ENCODE peak calls at places on chromosomes 13 and 19, in five cellular contexts. One of them, this sample, is unnamed.

GRCh38 chr13:86918682-86919081 is 752.5 kb upstream of the SLITRK5 start:
- DNase-seq in fibroblast of mammary gland: no peak
- DNase-seq in astrocyte of the spinal cord: no peak
- DNase-seq in OCI-LY7: no peak
- DNase-seq in omental fat pad: no peak
- DNase-seq in this sample: no peak

GRCh38 chr19:7911509-7912143 is 3.0 kb upstream of the TGFBR3L start:
- DNase-seq in omental fat pad: no peak
- DNase-seq in astrocyte of the spinal cord: no peak
- DNase-seq in OCI-LY7: no peak
- DNase-seq in fibroblast of mammary gland: no peak
- DNase-seq in this sample: no peak

GRCh38 chr13:20998649-20999415 is 62.6 kb downstream of the LATS2 start:
- DNase-seq in OCI-LY7: no peak
- DNase-seq in fibroblast of mammary gland: no peak
- DNase-seq in omental fat pad: no peak
- DNase-seq in astrocyte of the spinal cord: no peak
- DNase-seq in this sample: no peak

GRCh38 chr19:6269101-6269886 is 10.5 kb downstream of the MLLT1 start:
- DNase-seq in omental fat pad: no peak
- DNase-seq in OCI-LY7: no peak
- DNase-seq in fibroblast of mammary gland: no peak
- DNase-seq in astrocyte of the spinal cord: no peak
- DNase-seq in this sample: no peak

GRCh38 chr19:46133777-46134231 is 9.3 kb upstream of the IGFL3 start:
- DNase-seq in omental fat pad: no peak
- DNase-seq in astrocyte of the spinal cord: peak
- DNase-seq in fibroblast of mammary gland: no peak
- DNase-seq in OCI-LY7: no peak
- DNase-seq in this sample: no peak

GRCh38 chr13:44331912-44332840 is 41.4 kb upstream of the SERP2 start:
- DNase-seq in astrocyte of the spinal cord: peak
- DNase-seq in omental fat pad: peak
- DNase-seq in OCI-LY7: no peak
- DNase-seq in fibroblast of mammary gland: peak
- DNase-seq in this sample: no peak

GRCh38 chr19:18677156-18677555 is 6.3 kb upstream of the CRTC1 start:
- DNase-seq in omental fat pad: no peak
- DNase-seq in OCI-LY7: no peak
- DNase-seq in fibroblast of mammary gland: no peak
- DNase-seq in astrocyte of the spinal cord: no peak
- DNase-seq in this sample: no peak

GRCh38 chr13:107434347-107434746 is 781.0 kb downstream of the LIG4 start:
- DNase-seq in fibroblast of mammary gland: no peak
- DNase-seq in astrocyte of the spinal cord: no peak
- DNase-seq in omental fat pad: no peak
- DNase-seq in OCI-LY7: no peak
- DNase-seq in this sample: no peak

GRCh38 chr19:37874784-37875183 is 31.6 kb downstream of the WDR87 start:
- DNase-seq in omental fat pad: no peak
- DNase-seq in OCI-LY7: no peak
- DNase-seq in astrocyte of the spinal cord: no peak
- DNase-seq in fibroblast of mammary gland: no peak
- DNase-seq in this sample: no peak

GRCh38 chr19:17540174-17540573 is 15.3 kb upstream of the COLGALT1 start:
- DNase-seq in astrocyte of the spinal cord: no peak
- DNase-seq in omental fat pad: no peak
- DNase-seq in fibroblast of mammary gland: no peak
- DNase-seq in OCI-LY7: no peak
- DNase-seq in this sample: no peak

GRCh38 chr13:54633461-54633860 is 1604.8 kb downstream of the OLFM4 start:
- DNase-seq in astrocyte of the spinal cord: no peak
- DNase-seq in OCI-LY7: no peak
- DNase-seq in fibroblast of mammary gland: no peak
- DNase-seq in omental fat pad: no peak
- DNase-seq in this sample: no peak

GRCh38 chr19:32373614-32374295 is 28.3 kb downstream of the ZNF507 start:
- DNase-seq in astrocyte of the spinal cord: peak
- DNase-seq in OCI-LY7: no peak
- DNase-seq in fibroblast of mammary gland: peak
- DNase-seq in omental fat pad: no peak
- DNase-seq in this sample: peak

GRCh38 chr13:28339419-28339818 is 155.5 kb downstream of the FLT1 start:
- DNase-seq in omental fat pad: no peak
- DNase-seq in fibroblast of mammary gland: peak
- DNase-seq in OCI-LY7: no peak
- DNase-seq in astrocyte of the spinal cord: peak
- DNase-seq in this sample: peak

GRCh38 chr13:46896346-46897138 is at the start of gene HTR2A:
- DNase-seq in astrocyte of the spinal cord: peak
- DNase-seq in OCI-LY7: no peak
- DNase-seq in omental fat pad: no peak
- DNase-seq in fibroblast of mammary gland: peak
- DNase-seq in this sample: no peak

GRCh38 chr13:87872813-87873212 is 201.6 kb downstream of the SLITRK5 start:
- DNase-seq in omental fat pad: no peak
- DNase-seq in OCI-LY7: no peak
- DNase-seq in fibroblast of mammary gland: peak
- DNase-seq in astrocyte of the spinal cord: peak
- DNase-seq in this sample: no peak

GRCh38 chr13:40600145-40600751 is 66.2 kb downstream of the FOXO1 start:
- DNase-seq in fibroblast of mammary gland: no peak
- DNase-seq in astrocyte of the spinal cord: no peak
- DNase-seq in OCI-LY7: no peak
- DNase-seq in omental fat pad: no peak
- DNase-seq in this sample: no peak

GRCh38 chr13:49620170-49620621 is 8.1 kb upstream of the ARL11 start:
- DNase-seq in astrocyte of the spinal cord: no peak
- DNase-seq in fibroblast of mammary gland: no peak
- DNase-seq in omental fat pad: no peak
- DNase-seq in OCI-LY7: peak
- DNase-seq in this sample: no peak

GRCh38 chr19:3162418-3163229 is 15.9 kb upstream of the S1PR4 start:
- DNase-seq in fibroblast of mammary gland: peak
- DNase-seq in omental fat pad: no peak
- DNase-seq in astrocyte of the spinal cord: no peak
- DNase-seq in OCI-LY7: peak
- DNase-seq in this sample: no peak

GRCh38 chr19:10114651-10115391 is 3.3 kb downstream of the P2RY11 start:
- DNase-seq in fibroblast of mammary gland: no peak
- DNase-seq in astrocyte of the spinal cord: no peak
- DNase-seq in omental fat pad: no peak
- DNase-seq in OCI-LY7: no peak
- DNase-seq in this sample: no peak

GRCh38 chr13:98504371-98504963 is 72.4 kb downstream of the STK24 start:
- DNase-seq in omental fat pad: no peak
- DNase-seq in astrocyte of the spinal cord: no peak
- DNase-seq in OCI-LY7: no peak
- DNase-seq in fibroblast of mammary gland: no peak
- DNase-seq in this sample: no peak

GRCh38 chr13:98451676-98452105 is 125.2 kb downstream of the STK24 start:
- DNase-seq in omental fat pad: no peak
- DNase-seq in astrocyte of the spinal cord: peak
- DNase-seq in OCI-LY7: no peak
- DNase-seq in fibroblast of mammary gland: peak
- DNase-seq in this sample: no peak

GRCh38 chr19:9958451-9958850 is 22.1 kb upstream of the OLFM2 start:
- DNase-seq in astrocyte of the spinal cord: peak
- DNase-seq in OCI-LY7: no peak
- DNase-seq in fibroblast of mammary gland: peak
- DNase-seq in omental fat pad: no peak
- DNase-seq in this sample: peak

GRCh38 chr13:99464441-99464949 is 36.8 kb upstream of the TM9SF2 start:
- DNase-seq in omental fat pad: no peak
- DNase-seq in astrocyte of the spinal cord: peak
- DNase-seq in OCI-LY7: no peak
- DNase-seq in fibroblast of mammary gland: peak
- DNase-seq in this sample: peak

GRCh38 chr19:18867751-18868150 is 28.2 kb downstream of the CERS1 start:
- DNase-seq in astrocyte of the spinal cord: no peak
- DNase-seq in omental fat pad: no peak
- DNase-seq in fibroblast of mammary gland: no peak
- DNase-seq in OCI-LY7: no peak
- DNase-seq in this sample: no peak

GRCh38 chr13:26482451-26483197 is 74.9 kb upstream of the WASF3 start:
- DNase-seq in astrocyte of the spinal cord: peak
- DNase-seq in fibroblast of mammary gland: peak
- DNase-seq in OCI-LY7: peak
- DNase-seq in omental fat pad: peak
- DNase-seq in this sample: peak

GRCh38 chr19:30128211-30128610 is 186.2 kb downstream of the URI1 start:
- DNase-seq in astrocyte of the spinal cord: no peak
- DNase-seq in fibroblast of mammary gland: no peak
- DNase-seq in OCI-LY7: no peak
- DNase-seq in omental fat pad: no peak
- DNase-seq in this sample: no peak

GRCh38 chr13:105202384-105202783 is 1333.1 kb downstream of the EFNB2 start:
- DNase-seq in OCI-LY7: no peak
- DNase-seq in astrocyte of the spinal cord: peak
- DNase-seq in omental fat pad: no peak
- DNase-seq in fibroblast of mammary gland: peak
- DNase-seq in this sample: no peak

DNA sequence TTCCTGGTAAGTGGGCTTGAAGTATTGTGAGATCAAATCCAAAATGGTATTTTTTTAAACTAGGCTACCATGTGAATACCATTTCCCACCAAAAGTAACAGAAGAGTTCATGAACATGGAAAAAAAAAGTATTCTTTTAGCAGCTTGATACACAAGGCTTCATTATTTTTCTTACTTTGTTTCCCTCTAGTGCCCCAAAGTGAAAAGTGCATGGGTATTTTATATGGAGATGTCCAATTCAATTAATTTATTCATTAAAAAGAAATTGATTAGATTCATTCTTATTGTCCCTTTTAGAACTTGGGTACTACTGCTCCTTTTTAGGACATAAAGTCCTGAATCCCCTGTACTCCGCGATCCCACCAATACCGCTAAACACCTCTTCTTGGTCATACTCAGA is 28.6 kb upstream of the SCEL start:
- DNase-seq in fibroblast of mammary gland: peak
- DNase-seq in omental fat pad: no peak
- DNase-seq in astrocyte of the spinal cord: peak
- DNase-seq in OCI-LY7: peak
- DNase-seq in this sample: no peak
- TF ChIP-seq CTCF in fibroblast of mammary gland: peak
- TF ChIP-seq CTCF in omental fat pad: no peak
- TF ChIP-seq CTCF in astrocyte of the spinal cord: peak
- TF ChIP-seq CTCF in OCI-LY7: peak
- TF ChIP-seq CTCF in this sample: peak

GRCh38 chr19:44512326-44513298 is 12.3 kb upstream of the ZNF180 start:
- DNase-seq in fibroblast of mammary gland: peak
- DNase-seq in omental fat pad: no peak
- DNase-seq in astrocyte of the spinal cord: peak
- DNase-seq in OCI-LY7: peak
- DNase-seq in this sample: peak
- TF ChIP-seq CTCF in fibroblast of mammary gland: peak
- TF ChIP-seq CTCF in omental fat pad: no peak
- TF ChIP-seq CTCF in astrocyte of the spinal cord: peak
- TF ChIP-seq CTCF in OCI-LY7: peak
- TF ChIP-seq CTCF in this sample: peak

DNA sequence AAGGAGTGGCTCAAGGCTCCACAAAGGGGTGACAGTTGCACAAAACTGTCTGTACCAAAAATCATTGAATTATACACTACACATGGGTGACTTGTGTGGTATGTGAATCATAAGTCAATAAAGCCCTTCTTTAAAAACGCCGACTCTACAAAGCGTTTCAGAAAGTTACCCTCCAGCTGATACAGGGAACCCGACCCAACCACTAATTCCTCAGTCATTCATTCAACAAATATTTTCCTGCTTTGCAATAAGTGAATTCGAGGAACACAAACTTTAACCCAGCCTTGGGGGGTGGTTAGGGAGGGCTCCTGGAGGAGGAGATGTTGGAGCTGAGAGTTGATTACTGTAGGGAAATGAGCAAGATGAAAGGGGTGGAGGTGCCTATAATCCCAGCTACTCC is 32.0 kb downstream of the LTBP4 start:
- DNase-seq in OCI-LY7: no peak
- DNase-seq in astrocyte of the spinal cord: peak
- DNase-seq in fibroblast of mammary gland: peak
- DNase-seq in omental fat pad: no peak
- DNase-seq in this sample: peak
- TF ChIP-seq CTCF in OCI-LY7: no peak
- TF ChIP-seq CTCF in astrocyte of the spinal cord: no peak
- TF ChIP-seq CTCF in fibroblast of mammary gland: no peak
- TF ChIP-seq CTCF in omental fat pad: no peak
- TF ChIP-seq CTCF in this sample: no peak

GRCh38 chr19:54159352-54160181 is at the start of gene LENG1:
- DNase-seq in omental fat pad: peak
- DNase-seq in astrocyte of the spinal cord: peak
- DNase-seq in fibroblast of mammary gland: peak
- DNase-seq in OCI-LY7: peak
- DNase-seq in this sample: peak
- TF ChIP-seq CTCF in omental fat pad: no peak
- TF ChIP-seq CTCF in astrocyte of the spinal cord: peak
- TF ChIP-seq CTCF in fibroblast of mammary gland: no peak
- TF ChIP-seq CTCF in OCI-LY7: peak
- TF ChIP-seq CTCF in this sample: peak

GRCh38 chr19:14003279-14004051 is 2.7 kb downstream of the RFX1 start:
- DNase-seq in astrocyte of the spinal cord: no peak
- DNase-seq in OCI-LY7: peak
- DNase-seq in omental fat pad: no peak
- DNase-seq in fibroblast of mammary gland: peak
- DNase-seq in this sample: no peak
- TF ChIP-seq CTCF in astrocyte of the spinal cord: no peak
- TF ChIP-seq CTCF in OCI-LY7: no peak
- TF ChIP-seq CTCF in omental fat pad: no peak
- TF ChIP-seq CTCF in fibroblast of mammary gland: no peak
- TF ChIP-seq CTCF in this sample: no peak

GRCh38 chr19:48595833-48596232 is 10.7 kb upstream of the SPACA4 start:
- DNase-seq in OCI-LY7: no peak
- DNase-seq in fibroblast of mammary gland: no peak
- DNase-seq in astrocyte of the spinal cord: no peak
- DNase-seq in omental fat pad: no peak
- DNase-seq in this sample: no peak

GRCh38 chr19:48596237-48596636 is 10.3 kb upstream of the SPACA4 start:
- DNase-seq in fibroblast of mammary gland: no peak
- DNase-seq in astrocyte of the spinal cord: no peak
- DNase-seq in OCI-LY7: no peak
- DNase-seq in omental fat pad: no peak
- DNase-seq in this sample: no peak

GRCh38 chr19:48598996-48599626 is 7.4 kb upstream of the SPACA4 start:
- DNase-seq in fibroblast of mammary gland: no peak
- DNase-seq in astrocyte of the spinal cord: no peak
- DNase-seq in OCI-LY7: no peak
- DNase-seq in omental fat pad: no peak
- DNase-seq in this sample: no peak

GRCh38 chr19:48595171-48595570 is 11.4 kb upstream of the SPACA4 start:
- DNase-seq in astrocyte of the spinal cord: no peak
- DNase-seq in fibroblast of mammary gland: no peak
- DNase-seq in OCI-LY7: no peak
- DNase-seq in omental fat pad: no peak
- DNase-seq in this sample: no peak

GRCh38 chr19:48596679-48597465 is 9.7 kb upstream of the SPACA4 start:
- DNase-seq in OCI-LY7: no peak
- DNase-seq in astrocyte of the spinal cord: no peak
- DNase-seq in fibroblast of mammary gland: no peak
- DNase-seq in omental fat pad: no peak
- DNase-seq in this sample: no peak
- TF ChIP-seq CTCF in OCI-LY7: no peak
- TF ChIP-seq CTCF in astrocyte of the spinal cord: no peak
- TF ChIP-seq CTCF in fibroblast of mammary gland: no peak
- TF ChIP-seq CTCF in omental fat pad: no peak
- TF ChIP-seq CTCF in this sample: no peak